ENCODE peak calls at places on chromosomes 7 and 10, in nine cellular contexts. One of them, this sample, is unnamed.

GRCh38 chr10:72563327-72563932 is 62.4 kb downstream of the MICU1 start:
- DNase-seq in astrocyte of the spinal cord: no peak
- DNase-seq in endothelial cell of umbilical vein: peak; percentile 25
- DNase-seq in uterus: no peak
- DNase-seq in CD4-positive, alpha-beta T cell: no peak
- DNase-seq in choroid plexus epithelial cell: no peak
- DNase-seq in thoracic aorta: no peak
- DNase-seq in stomach: no peak
- DNase-seq in fibroblast of the aortic adventitia: no peak
- DNase-seq in this sample: no peak

GRCh38 chr7:15751191-15751701 is 64.8 kb upstream of the MEOX2 start:
- DNase-seq in astrocyte of the spinal cord: peak; percentile 72
- DNase-seq in endothelial cell of umbilical vein: no peak
- DNase-seq in uterus: no peak
- DNase-seq in CD4-positive, alpha-beta T cell: no peak
- DNase-seq in choroid plexus epithelial cell: no peak
- DNase-seq in thoracic aorta: no peak
- DNase-seq in stomach: no peak
- DNase-seq in fibroblast of the aortic adventitia: peak; percentile 72
- DNase-seq in this sample: no peak

GRCh38 chr7:154304740-154305679 is 252.8 kb downstream of the DPP6 start:
- DNase-seq in astrocyte of the spinal cord: no peak
- DNase-seq in endothelial cell of umbilical vein: no peak
- DNase-seq in uterus: no peak
- DNase-seq in CD4-positive, alpha-beta T cell: no peak
- DNase-seq in choroid plexus epithelial cell: no peak
- DNase-seq in thoracic aorta: no peak
- DNase-seq in stomach: no peak
- DNase-seq in fibroblast of the aortic adventitia: no peak
- DNase-seq in this sample: no peak

GRCh38 chr7:127943541-127944521 is 87.4 kb downstream of the LRRC4 start:
- DNase-seq in astrocyte of the spinal cord: peak; percentile 68
- DNase-seq in endothelial cell of umbilical vein: no peak
- DNase-seq in uterus: no peak
- DNase-seq in CD4-positive, alpha-beta T cell: no peak
- DNase-seq in choroid plexus epithelial cell: peak; percentile 34
- DNase-seq in thoracic aorta: no peak
- DNase-seq in stomach: no peak
- DNase-seq in fibroblast of the aortic adventitia: no peak
- DNase-seq in this sample: no peak

GRCh38 chr10:74924251-74924954 is 98.0 kb downstream of the KAT6B start:
- DNase-seq in astrocyte of the spinal cord: peak; percentile 89
- DNase-seq in endothelial cell of umbilical vein: peak; percentile 91
- DNase-seq in uterus: no peak
- DNase-seq in CD4-positive, alpha-beta T cell: no peak
- DNase-seq in choroid plexus epithelial cell: peak; percentile 95
- DNase-seq in thoracic aorta: no peak
- DNase-seq in stomach: no peak
- DNase-seq in fibroblast of the aortic adventitia: peak; percentile 95
- DNase-seq in this sample: no peak

GRCh38 chr7:151347200-151347599 is 5.6 kb downstream of the NUB1 start:
- DNase-seq in astrocyte of the spinal cord: no peak
- DNase-seq in endothelial cell of umbilical vein: no peak
- DNase-seq in uterus: no peak
- DNase-seq in CD4-positive, alpha-beta T cell: no peak
- DNase-seq in choroid plexus epithelial cell: no peak
- DNase-seq in thoracic aorta: no peak
- DNase-seq in stomach: no peak
- DNase-seq in fibroblast of the aortic adventitia: no peak
- DNase-seq in this sample: no peak

GRCh38 chr7:138289082-138289481 is 171.0 kb upstream of the TRIM24 start:
- DNase-seq in astrocyte of the spinal cord: no peak
- DNase-seq in endothelial cell of umbilical vein: no peak
- DNase-seq in uterus: no peak
- DNase-seq in CD4-positive, alpha-beta T cell: no peak
- DNase-seq in choroid plexus epithelial cell: no peak
- DNase-seq in thoracic aorta: no peak
- DNase-seq in stomach: no peak
- DNase-seq in fibroblast of the aortic adventitia: no peak
- DNase-seq in this sample: no peak

GRCh38 chr7:4692055-4692454 is 10.0 kb downstream of the FOXK1 start:
- DNase-seq in astrocyte of the spinal cord: no peak
- DNase-seq in endothelial cell of umbilical vein: no peak
- DNase-seq in uterus: peak; percentile 69
- DNase-seq in CD4-positive, alpha-beta T cell: no peak
- DNase-seq in choroid plexus epithelial cell: no peak
- DNase-seq in thoracic aorta: no peak
- DNase-seq in stomach: no peak
- DNase-seq in fibroblast of the aortic adventitia: peak; percentile 82
- DNase-seq in this sample: no peak

GRCh38 chr7:138527746-138528223 is 67.7 kb downstream of the TRIM24 start:
- DNase-seq in astrocyte of the spinal cord: peak; percentile 17
- DNase-seq in endothelial cell of umbilical vein: peak; percentile 11
- DNase-seq in uterus: no peak
- DNase-seq in CD4-positive, alpha-beta T cell: no peak
- DNase-seq in choroid plexus epithelial cell: peak; percentile 12
- DNase-seq in thoracic aorta: no peak
- DNase-seq in stomach: no peak
- DNase-seq in fibroblast of the aortic adventitia: peak; percentile 19
- DNase-seq in this sample: no peak

GRCh38 chr10:70760271-70760787 is 24.8 kb downstream of the TBATA start:
- DNase-seq in astrocyte of the spinal cord: no peak
- DNase-seq in endothelial cell of umbilical vein: no peak
- DNase-seq in uterus: no peak
- DNase-seq in CD4-positive, alpha-beta T cell: no peak
- DNase-seq in choroid plexus epithelial cell: no peak
- DNase-seq in thoracic aorta: no peak
- DNase-seq in stomach: no peak
- DNase-seq in fibroblast of the aortic adventitia: no peak
- DNase-seq in this sample: peak; percentile 73
- TF ChIP-seq CTCF in astrocyte of the spinal cord: no peak
- TF ChIP-seq CTCF in endothelial cell of umbilical vein: no peak
- TF ChIP-seq CTCF in uterus: no peak
- TF ChIP-seq CTCF in CD4-positive, alpha-beta T cell: no peak
- TF ChIP-seq CTCF in choroid plexus epithelial cell: no peak
- TF ChIP-seq CTCF in thoracic aorta: no peak
- TF ChIP-seq CTCF in stomach: no peak
- TF ChIP-seq CTCF in fibroblast of the aortic adventitia: no peak
- TF ChIP-seq CTCF in this sample: no peak

GRCh38 chr7:99325597-99326407 is at the start of gene ARPC1A:
- DNase-seq in astrocyte of the spinal cord: peak; percentile 93
- DNase-seq in endothelial cell of umbilical vein: peak; percentile 97
- DNase-seq in uterus: peak; percentile 86
- DNase-seq in CD4-positive, alpha-beta T cell: peak; percentile 94
- DNase-seq in choroid plexus epithelial cell: peak; percentile 97
- DNase-seq in thoracic aorta: peak; percentile 42
- DNase-seq in stomach: peak; percentile 92
- DNase-seq in fibroblast of the aortic adventitia: peak; percentile 90
- DNase-seq in this sample: peak; percentile 95
- TF ChIP-seq CTCF in astrocyte of the spinal cord: peak; percentile 34
- TF ChIP-seq CTCF in endothelial cell of umbilical vein: peak; percentile 41
- TF ChIP-seq CTCF in uterus: peak; percentile 18
- TF ChIP-seq CTCF in CD4-positive, alpha-beta T cell: no peak
- TF ChIP-seq CTCF in choroid plexus epithelial cell: peak; percentile 47
- TF ChIP-seq CTCF in thoracic aorta: peak; percentile 51
- TF ChIP-seq CTCF in stomach: no peak
- TF ChIP-seq CTCF in fibroblast of the aortic adventitia: peak; percentile 37
- TF ChIP-seq CTCF in this sample: peak; percentile 67

GRCh38 chr7:73429622-73430505 is 3.7 kb upstream of the FZD9 start:
- DNase-seq in astrocyte of the spinal cord: no peak
- DNase-seq in endothelial cell of umbilical vein: no peak
- DNase-seq in uterus: no peak
- DNase-seq in CD4-positive, alpha-beta T cell: no peak
- DNase-seq in choroid plexus epithelial cell: no peak
- DNase-seq in thoracic aorta: no peak
- DNase-seq in stomach: no peak
- DNase-seq in fibroblast of the aortic adventitia: no peak
- DNase-seq in this sample: no peak

GRCh38 chr7:73426016-73426415 is 7.6 kb upstream of the FZD9 start:
- DNase-seq in astrocyte of the spinal cord: no peak
- DNase-seq in endothelial cell of umbilical vein: no peak
- DNase-seq in uterus: no peak
- DNase-seq in CD4-positive, alpha-beta T cell: no peak
- DNase-seq in choroid plexus epithelial cell: no peak
- DNase-seq in thoracic aorta: no peak
- DNase-seq in stomach: no peak
- DNase-seq in fibroblast of the aortic adventitia: no peak
- DNase-seq in this sample: no peak

GRCh38 chr7:73428697-73429005 is 4.9 kb upstream of the FZD9 start:
- DNase-seq in astrocyte of the spinal cord: no peak
- DNase-seq in endothelial cell of umbilical vein: no peak
- DNase-seq in uterus: no peak
- DNase-seq in CD4-positive, alpha-beta T cell: no peak
- DNase-seq in choroid plexus epithelial cell: no peak
- DNase-seq in thoracic aorta: no peak
- DNase-seq in stomach: no peak
- DNase-seq in fibroblast of the aortic adventitia: no peak
- DNase-seq in this sample: no peak

GRCh38 chr7:73429218-73429617 is 4.4 kb upstream of the FZD9 start:
- DNase-seq in astrocyte of the spinal cord: peak; percentile 32
- DNase-seq in endothelial cell of umbilical vein: no peak
- DNase-seq in uterus: no peak
- DNase-seq in CD4-positive, alpha-beta T cell: no peak
- DNase-seq in choroid plexus epithelial cell: peak; percentile 29
- DNase-seq in thoracic aorta: no peak
- DNase-seq in stomach: no peak
- DNase-seq in fibroblast of the aortic adventitia: no peak
- DNase-seq in this sample: no peak

DNA sequence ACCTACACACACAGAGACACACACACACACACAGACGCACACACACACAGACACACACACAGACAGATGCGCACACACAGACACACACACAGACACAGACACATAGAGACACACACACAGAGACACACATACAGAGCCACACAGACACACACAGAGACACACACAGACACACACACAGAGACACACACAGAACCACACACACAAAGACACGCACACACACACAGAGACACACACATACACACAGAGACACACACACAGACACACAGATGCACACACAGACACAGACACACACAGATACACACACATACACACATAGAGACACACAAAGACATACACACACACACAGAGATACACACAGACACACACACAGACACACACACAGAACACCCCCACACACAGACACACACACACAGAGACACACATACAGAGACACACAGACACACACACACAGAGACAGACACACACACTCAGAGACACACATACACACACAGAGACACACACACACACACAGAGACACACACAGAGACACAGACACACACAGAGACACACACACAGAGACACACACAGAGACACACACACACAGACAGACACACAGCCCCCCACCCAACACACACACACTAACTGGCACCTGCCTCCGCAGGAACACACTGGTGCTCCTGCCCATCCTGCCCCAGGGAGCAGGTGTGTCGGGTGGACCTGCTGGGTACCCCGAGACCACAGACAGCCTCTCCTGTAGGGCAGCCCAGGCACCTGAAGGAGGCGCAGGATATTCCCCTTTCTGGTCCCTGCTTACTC is 5.5 kb upstream of the FZD9 start:
- DNase-seq in astrocyte of the spinal cord: no peak
- DNase-seq in endothelial cell of umbilical vein: no peak
- DNase-seq in uterus: no peak
- DNase-seq in CD4-positive, alpha-beta T cell: no peak
- DNase-seq in choroid plexus epithelial cell: no peak
- DNase-seq in thoracic aorta: no peak
- DNase-seq in stomach: no peak
- DNase-seq in fibroblast of the aortic adventitia: no peak
- DNase-seq in this sample: no peak
- TF ChIP-seq CTCF in astrocyte of the spinal cord: peak; percentile 20
- TF ChIP-seq CTCF in endothelial cell of umbilical vein: no peak
- TF ChIP-seq CTCF in uterus: no peak
- TF ChIP-seq CTCF in CD4-positive, alpha-beta T cell: no peak
- TF ChIP-seq CTCF in choroid plexus epithelial cell: no peak
- TF ChIP-seq CTCF in thoracic aorta: no peak
- TF ChIP-seq CTCF in stomach: no peak
- TF ChIP-seq CTCF in fibroblast of the aortic adventitia: no peak
- TF ChIP-seq CTCF in this sample: no peak

GRCh38 chr7:38177621-38178003 is 433 bp upstream of the STARD3NL start:
- DNase-seq in astrocyte of the spinal cord: no peak
- DNase-seq in endothelial cell of umbilical vein: no peak
- DNase-seq in uterus: no peak
- DNase-seq in CD4-positive, alpha-beta T cell: no peak
- DNase-seq in choroid plexus epithelial cell: no peak
- DNase-seq in thoracic aorta: no peak
- DNase-seq in stomach: no peak
- DNase-seq in fibroblast of the aortic adventitia: no peak
- DNase-seq in this sample: no peak

GRCh38 chr7:38181111-38181510 is 3.1 kb downstream of the STARD3NL start:
- DNase-seq in astrocyte of the spinal cord: no peak
- DNase-seq in endothelial cell of umbilical vein: peak; percentile 56
- DNase-seq in uterus: no peak
- DNase-seq in CD4-positive, alpha-beta T cell: no peak
- DNase-seq in choroid plexus epithelial cell: no peak
- DNase-seq in thoracic aorta: no peak
- DNase-seq in stomach: no peak
- DNase-seq in fibroblast of the aortic adventitia: no peak
- DNase-seq in this sample: no peak

GRCh38 chr7:38178695-38179344 is 775 bp downstream of the STARD3NL start:
- DNase-seq in astrocyte of the spinal cord: no peak
- DNase-seq in endothelial cell of umbilical vein: no peak
- DNase-seq in uterus: no peak
- DNase-seq in CD4-positive, alpha-beta T cell: no peak
- DNase-seq in choroid plexus epithelial cell: peak; percentile 65
- DNase-seq in thoracic aorta: no peak
- DNase-seq in stomach: no peak
- DNase-seq in fibroblast of the aortic adventitia: peak; percentile 63
- DNase-seq in this sample: no peak

GRCh38 chr7:38179719-38180333 is 1.8 kb downstream of the STARD3NL start:
- DNase-seq in astrocyte of the spinal cord: no peak
- DNase-seq in endothelial cell of umbilical vein: peak; percentile 80
- DNase-seq in uterus: no peak
- DNase-seq in CD4-positive, alpha-beta T cell: no peak
- DNase-seq in choroid plexus epithelial cell: no peak
- DNase-seq in thoracic aorta: no peak
- DNase-seq in stomach: no peak
- DNase-seq in fibroblast of the aortic adventitia: peak; percentile 38
- DNase-seq in this sample: no peak

DNA sequence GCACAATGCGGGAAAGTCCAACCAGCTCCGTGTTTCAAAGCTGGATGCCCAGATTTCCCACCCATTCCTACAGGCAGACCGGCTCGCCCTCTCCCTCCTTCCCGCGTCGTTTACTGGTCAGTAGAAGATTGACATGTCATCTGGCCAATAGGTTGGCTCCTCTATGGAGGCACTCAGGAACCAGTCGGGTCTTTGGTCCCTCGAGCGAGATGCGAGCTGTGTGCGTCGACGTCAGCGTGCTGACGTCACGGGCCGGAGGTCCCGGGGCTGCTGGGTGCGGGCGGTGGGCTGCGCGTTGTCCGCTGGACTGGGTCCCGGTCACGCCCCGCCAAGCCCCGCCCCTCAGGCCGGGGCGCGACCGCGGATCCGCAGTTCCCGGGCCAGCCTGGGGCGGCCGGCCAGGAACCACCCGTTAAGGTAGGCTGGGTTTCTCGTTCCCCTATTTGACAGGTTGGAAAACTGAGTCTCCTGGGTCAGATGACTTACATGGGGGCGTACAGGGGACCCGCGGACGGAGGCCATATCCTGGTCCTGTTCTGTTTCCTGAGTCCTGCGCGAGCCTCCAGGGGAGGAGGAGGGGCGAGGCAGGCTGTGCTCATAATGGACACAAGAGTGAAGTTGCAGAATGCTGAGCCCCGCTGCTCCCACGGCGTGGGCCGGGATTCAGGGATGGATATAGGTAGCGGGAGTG is at the start of gene STARD3NL:
- DNase-seq in astrocyte of the spinal cord: peak; percentile 100
- DNase-seq in endothelial cell of umbilical vein: peak; percentile 100
- DNase-seq in uterus: peak; percentile 100
- DNase-seq in CD4-positive, alpha-beta T cell: peak; percentile 81
- DNase-seq in choroid plexus epithelial cell: peak; percentile 100
- DNase-seq in thoracic aorta: peak; percentile 100
- DNase-seq in stomach: peak; percentile 95
- DNase-seq in fibroblast of the aortic adventitia: peak; percentile 100
- DNase-seq in this sample: peak; percentile 97
- TF ChIP-seq CTCF in astrocyte of the spinal cord: no peak
- TF ChIP-seq CTCF in endothelial cell of umbilical vein: no peak
- TF ChIP-seq CTCF in uterus: no peak
- TF ChIP-seq CTCF in CD4-positive, alpha-beta T cell: no peak
- TF ChIP-seq CTCF in choroid plexus epithelial cell: peak; percentile 19
- TF ChIP-seq CTCF in thoracic aorta: peak; percentile 16
- TF ChIP-seq CTCF in stomach: no peak
- TF ChIP-seq CTCF in fibroblast of the aortic adventitia: no peak
- TF ChIP-seq CTCF in this sample: no peak

This sample was measured in chondrocyte.